ENCODE peak calls at places on chromosomes 6 and 20, in four cellular contexts. W is stomach, I is hepatocyte, L is pancreas. C is an unnamed sample.

GRCh38 chr6:35435075-35435837 is 16.9 kb upstream of the FANCE start:
- DNase-seq in W (peak; percentile 50), I (no peak), L (no peak), C (no peak)

GRCh38 chr6:159960485-159960884 is 8.4 kb upstream of the IGF2R start:
- DNase-seq in W (no peak), I (no peak), L (no peak), C (no peak)

GRCh38 chr6:138206862-138207261 is 11.4 kb downstream of the PBOV1 start:
- DNase-seq in W (no peak), I (no peak), L (no peak), C (no peak)

GRCh38 chr20:8385247-8385646 is 253.2 kb downstream of the PLCB1 start:
- DNase-seq in W (peak; percentile 31), I (no peak), L (peak; percentile 57), C (no peak)

GRCh38 chr6:16108996-16109658 is 19.8 kb upstream of the MYLIP start:
- DNase-seq in W (peak; percentile 87), I (peak; percentile 48), L (peak; percentile 34), C (no peak)

GRCh38 chr20:37200926-37201826 is 21.8 kb upstream of the MROH8 start:
- DNase-seq in W (no peak), I (no peak), L (no peak), C (no peak)

GRCh38 chr6:89379281-89379680 is 26.8 kb upstream of the UBE2J1 start:
- DNase-seq in W (no peak), I (no peak), L (no peak), C (no peak)

GRCh38 chr20:63312268-63312667 is 19.3 kb downstream of the COL20A1 start:
- DNase-seq in W (no peak), I (no peak), L (no peak), C (no peak)

GRCh38 chr20:42191140-42191860 is 573.1 kb upstream of the CHD6 start:
- DNase-seq in W (no peak), I (peak; percentile 12), L (no peak), C (no peak)

GRCh38 chr6:166143011-166143410 is 24.6 kb downstream of the TBXT start:
- DNase-seq in W (peak; percentile 46), I (no peak), L (no peak), C (no peak)

GRCh38 chr20:45019764-45020126 is 53.4 kb downstream of the STK4 start:
- DNase-seq in W (no peak), I (no peak), L (no peak), C (no peak)

GRCh38 chr6:125539892-125540291 is 209.5 kb upstream of the HEY2 start:
- DNase-seq in W (no peak), I (no peak), L (no peak), C (no peak)

GRCh38 chr20:32017711-32018251 is 7.5 kb downstream of the CCM2L start:
- DNase-seq in W (peak; percentile 72), I (peak; percentile 93), L (peak; percentile 68), C (peak; percentile 45)

GRCh38 chr20:15857131-15857784 is 716.0 kb downstream of the KIF16B start:
- DNase-seq in W (no peak), I (no peak), L (no peak), C (no peak)

GRCh38 chr6:14964486-14964885 is 281.4 kb upstream of the JARID2 start:
- DNase-seq in W (no peak), I (no peak), L (no peak), C (no peak)

GRCh38 chr6:132814716-132815570 is 574 bp downstream of the RPS12 start:
- DNase-seq in W (no peak), I (no peak), L (peak; percentile 13), C (peak; percentile 19)

GRCh38 chr6:156395276-156395675 is 381.9 kb upstream of the ARID1B start:
- DNase-seq in W (peak; percentile 38), I (no peak), L (no peak), C (peak; percentile 56)

GRCh38 chr6:2854394-2854982 is 12.8 kb upstream of the SERPINB1 start:
- DNase-seq in W (no peak), I (no peak), L (no peak), C (no peak)

GRCh38 chr20:21229163-21229562 is 74.0 kb upstream of the XRN2 start:
- DNase-seq in W (no peak), I (no peak), L (no peak), C (no peak)

GRCh38 chr6:158849899-158850806 is 31.0 kb upstream of the EZR start:
- DNase-seq in W (peak; percentile 54), I (peak; percentile 85), L (no peak), C (peak; percentile 62)

GRCh38 chr20:53738039-53738944 is 144.7 kb upstream of the ZNF217 start:
- DNase-seq in W (peak; percentile 85), I (peak; percentile 92), L (peak; percentile 80), C (no peak)

GRCh38 chr6:42729731-42730130 is 7.3 kb upstream of the PRPH2 start:
- DNase-seq in W (no peak), I (peak; percentile 59), L (no peak), C (no peak)

GRCh38 chr6:55918639-55919038 is 43.2 kb upstream of the BMP5 start:
- DNase-seq in W (no peak), I (no peak), L (no peak), C (no peak)

GRCh38 chr6:20906938-20907337 is 372.7 kb downstream of the CDKAL1 start:
- DNase-seq in W (no peak), I (no peak), L (no peak), C (no peak)

GRCh38 chr6:7255918-7256317 is 57.1 kb downstream of the SSR1 start:
- DNase-seq in W (no peak), I (no peak), L (no peak), C (no peak)
- H3K27ac ChIP-seq in W (no peak overlapping the region), I (no peak overlapping the region), L (no peak overlapping the region), C (no peak overlapping the region)

GRCh38 chr6:17493286-17493685 is 99.9 kb downstream of the CAP2 start:
- DNase-seq in W (no peak), I (no peak), L (no peak), C (no peak)
- H3K4me1 ChIP-seq in W (peaks cover 36% of the 10 kb centered on the region), I (peaks cover 14% of the 10 kb centered on the region), L (no peaks in the 10 kb centered on the region), C (no peaks in the 10 kb centered on the region)

DNA sequence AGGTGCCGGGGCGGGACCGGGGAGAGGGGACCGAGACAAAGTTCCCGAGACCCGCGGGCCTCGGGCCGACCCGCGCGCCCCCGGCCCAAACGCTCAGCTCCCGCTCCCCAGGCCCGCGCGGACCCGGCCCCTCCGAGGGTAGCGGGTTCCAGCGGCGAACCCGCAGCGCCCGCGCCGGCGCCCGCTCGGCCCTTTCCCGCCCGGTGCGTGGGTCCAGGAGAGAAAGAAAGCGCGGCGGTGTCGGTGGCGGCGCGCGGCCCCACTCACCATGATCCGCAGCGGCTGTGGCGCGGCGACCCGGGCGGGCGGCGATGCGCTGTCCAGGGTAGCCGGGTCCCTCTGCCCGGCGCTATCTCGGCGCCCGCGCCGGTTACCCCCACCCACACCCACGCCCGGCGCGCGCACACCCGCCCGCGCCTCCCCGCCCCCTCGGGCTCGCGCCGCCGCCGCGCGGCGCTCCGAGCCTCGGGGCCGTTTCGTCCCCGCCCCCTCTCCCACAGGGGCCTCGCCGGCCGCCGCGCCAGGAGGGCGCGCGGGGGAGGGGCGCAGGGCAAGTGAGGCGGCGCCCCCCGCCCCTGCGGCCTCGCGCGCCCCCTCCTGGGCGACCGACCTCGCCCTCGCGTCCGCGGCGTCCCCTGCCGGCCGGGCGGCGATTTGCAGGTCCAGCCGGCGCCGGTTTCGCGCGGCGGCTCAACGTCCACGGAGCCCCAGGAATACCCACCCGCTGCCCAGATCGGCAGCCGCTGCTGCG is at the start of gene ELOVL2:
- DNase-seq in W (no peak), I (peak; percentile 88), L (peak; percentile 54), C (no peak)
- H3K27ac ChIP-seq in W (no peak within 1 kb of the TSS), I (no peak within 1 kb of the TSS), L (no peak within 1 kb of the TSS), C (no peak within 1 kb of the TSS)

DNA sequence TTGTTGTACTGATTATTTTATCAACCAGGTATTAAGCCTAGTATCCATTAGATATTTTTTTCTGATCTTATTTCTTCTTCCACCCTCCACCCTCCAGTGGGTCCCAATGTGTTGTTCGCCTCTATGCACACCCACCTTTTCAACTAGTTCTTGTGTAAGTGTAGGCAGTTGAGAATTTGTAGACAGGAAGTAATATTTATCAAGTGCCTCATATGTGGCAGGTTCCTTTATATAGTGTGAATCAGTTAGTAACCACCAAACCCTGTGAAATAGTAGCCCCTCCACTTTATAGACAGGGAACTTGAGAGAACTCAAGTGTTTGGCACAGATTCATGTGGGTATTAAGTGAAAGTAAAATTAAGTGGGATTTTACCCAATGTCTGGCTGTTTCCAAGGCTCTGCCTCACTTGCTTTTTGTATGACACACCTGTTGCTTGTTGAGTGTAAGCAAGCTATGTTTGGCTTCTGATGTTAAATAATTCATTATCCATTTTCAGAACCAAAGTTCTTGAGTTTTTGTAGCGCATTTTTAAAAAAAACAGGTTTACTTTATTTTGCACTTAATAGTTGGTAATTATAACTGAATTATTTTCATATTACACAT is 24.7 kb downstream of the AFDN start:
- DNase-seq in W (no peak), I (no peak), L (no peak), C (no peak)
- H3K4me1 ChIP-seq in W (peaks cover 70% of the 10 kb centered on the region), I (peaks cover 31% of the 10 kb centered on the region), L (peaks cover 28% of the 10 kb centered on the region), C (no peaks in the 10 kb centered on the region)

GRCh38 chr6:148348335-148348734 is 5.7 kb downstream of the SASH1 start:
- DNase-seq in W (no peak), I (no peak), L (no peak), C (no peak)
- H3K27ac ChIP-seq in W (no peak overlapping the region), I (no peak overlapping the region), L (no peak overlapping the region), C (no peak overlapping the region)

DNA sequence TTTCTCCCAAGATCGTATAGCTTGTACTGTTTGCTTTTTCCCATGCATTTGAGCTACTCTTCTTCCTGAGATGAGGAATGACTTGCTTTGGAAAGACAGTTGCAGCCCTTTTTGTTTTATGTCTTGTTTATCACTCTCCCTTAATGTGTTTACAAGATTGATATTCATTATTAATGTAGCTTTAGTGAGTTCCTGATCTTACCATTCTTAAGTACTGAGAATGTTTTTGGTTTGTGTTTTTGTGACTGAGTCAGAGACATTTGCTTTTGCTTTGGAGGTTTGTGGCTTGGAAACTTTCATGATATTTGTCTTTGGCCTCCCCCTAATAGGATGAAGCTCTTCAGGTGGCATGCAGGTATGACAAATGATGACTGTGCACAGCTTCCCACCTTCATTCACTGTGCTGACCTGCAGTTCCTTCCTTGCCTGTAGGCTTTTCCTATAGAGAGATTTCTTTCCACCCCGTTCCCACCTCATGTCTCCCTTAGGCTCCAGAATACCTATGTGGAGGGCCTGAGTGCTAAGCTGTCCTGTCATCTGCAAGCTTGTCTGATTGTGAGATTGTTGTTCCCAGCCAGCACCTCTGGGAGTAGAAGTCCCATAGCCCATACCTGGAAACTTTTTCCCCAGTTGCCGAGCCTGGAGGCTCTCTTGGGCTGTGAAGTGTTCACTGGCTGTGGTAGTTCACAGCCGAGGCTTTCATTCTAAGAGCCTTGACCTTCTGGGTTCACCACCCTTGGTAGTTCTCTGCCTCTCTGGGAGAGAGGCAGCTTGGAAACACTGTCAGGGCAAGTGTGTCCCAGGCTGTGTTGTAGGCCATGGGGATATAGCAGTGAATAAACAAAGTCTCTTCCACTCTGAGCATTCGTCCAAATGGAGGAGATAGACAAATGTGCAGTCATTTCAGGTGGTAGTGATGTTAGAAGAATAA is 27.1 kb downstream of the CDS2 start:
- DNase-seq in W (no peak), I (no peak), L (no peak), C (no peak)
- H3K4me1 ChIP-seq in W (peaks cover 79% of the 10 kb centered on the region), I (peaks cover 37% of the 10 kb centered on the region), L (no peaks in the 10 kb centered on the region), C (peaks cover 8% of the 10 kb centered on the region)